ENCODE peak calls at places on chromosomes 3 and 15, in four cellular contexts. One of them, this sample, is unnamed.

GRCh38 chr3:9384141-9384828 is 13.1 kb upstream of the SETD5 start:
- DNase-seq in NCI-H1436: no peak
- DNase-seq in body of pancreas: no peak
- DNase-seq in psoas muscle: no peak
- DNase-seq in this sample: no peak

GRCh38 chr3:50163572-50163971 is 8.4 kb downstream of the SEMA3F start:
- DNase-seq in body of pancreas: no peak
- DNase-seq in psoas muscle: no peak
- DNase-seq in NCI-H1436: no peak
- DNase-seq in this sample: no peak

GRCh38 chr3:13865581-13866405 is 14.1 kb downstream of the WNT7A start:
- DNase-seq in psoas muscle: no peak
- DNase-seq in body of pancreas: no peak
- DNase-seq in NCI-H1436: no peak
- DNase-seq in this sample: no peak

GRCh38 chr15:81000626-81001179 is at the start of gene TLNRD1:
- DNase-seq in body of pancreas: peak
- DNase-seq in NCI-H1436: peak
- DNase-seq in psoas muscle: peak
- DNase-seq in this sample: peak

GRCh38 chr15:68315495-68316007 is 38.0 kb downstream of the FEM1B start:
- DNase-seq in body of pancreas: no peak
- DNase-seq in NCI-H1436: no peak
- DNase-seq in psoas muscle: no peak
- DNase-seq in this sample: no peak

GRCh38 chr3:71356272-71356671 is 227.3 kb downstream of the FOXP1 start:
- DNase-seq in NCI-H1436: no peak
- DNase-seq in body of pancreas: no peak
- DNase-seq in psoas muscle: no peak
- DNase-seq in this sample: no peak

GRCh38 chr3:52623234-52623792 is 62.4 kb downstream of the PBRM1 start:
- DNase-seq in NCI-H1436: no peak
- DNase-seq in body of pancreas: no peak
- DNase-seq in psoas muscle: no peak
- DNase-seq in this sample: no peak

GRCh38 chr3:185207931-185208746 is 45.7 kb downstream of the EHHADH start:
- DNase-seq in psoas muscle: no peak
- DNase-seq in body of pancreas: no peak
- DNase-seq in NCI-H1436: no peak
- DNase-seq in this sample: no peak

GRCh38 chr3:28050895-28051294 is 190.5 kb upstream of the CMC1 start:
- DNase-seq in NCI-H1436: no peak
- DNase-seq in body of pancreas: no peak
- DNase-seq in psoas muscle: no peak
- DNase-seq in this sample: no peak

GRCh38 chr3:46480481-46481195 is 15.9 kb upstream of the LTF start:
- DNase-seq in NCI-H1436: no peak
- DNase-seq in body of pancreas: no peak
- DNase-seq in psoas muscle: no peak
- DNase-seq in this sample: no peak

GRCh38 chr3:100245146-100245545 is 15.6 kb upstream of the TBC1D23 start:
- DNase-seq in NCI-H1436: no peak
- DNase-seq in psoas muscle: no peak
- DNase-seq in body of pancreas: no peak
- DNase-seq in this sample: no peak

GRCh38 chr3:135083179-135083578 is 288.1 kb downstream of the EPHB1 start:
- DNase-seq in psoas muscle: no peak
- DNase-seq in body of pancreas: no peak
- DNase-seq in NCI-H1436: no peak
- DNase-seq in this sample: no peak

GRCh38 chr3:149702691-149703426 is 45.0 kb upstream of the WWTR1 start:
- DNase-seq in NCI-H1436: no peak
- DNase-seq in psoas muscle: no peak
- DNase-seq in body of pancreas: no peak
- DNase-seq in this sample: no peak

GRCh38 chr3:197443506-197443905 is 112.3 kb downstream of the BDH1 start:
- DNase-seq in body of pancreas: no peak
- DNase-seq in NCI-H1436: no peak
- DNase-seq in psoas muscle: no peak
- DNase-seq in this sample: no peak

GRCh38 chr15:59616390-59616789 is 4.8 kb downstream of the GCNT3 start:
- DNase-seq in psoas muscle: no peak
- DNase-seq in NCI-H1436: no peak
- DNase-seq in body of pancreas: peak
- DNase-seq in this sample: peak

GRCh38 chr3:156787926-156788663 is 38.1 kb upstream of the LEKR1 start:
- DNase-seq in NCI-H1436: no peak
- DNase-seq in psoas muscle: no peak
- DNase-seq in body of pancreas: no peak
- DNase-seq in this sample: no peak

GRCh38 chr3:118488751-118489150 is 545.9 kb downstream of the IGSF11 start:
- DNase-seq in body of pancreas: no peak
- DNase-seq in NCI-H1436: no peak
- DNase-seq in psoas muscle: no peak
- DNase-seq in this sample: no peak

GRCh38 chr15:39435244-39435643 is 145.6 kb upstream of the THBS1 start:
- DNase-seq in NCI-H1436: no peak
- DNase-seq in body of pancreas: no peak
- DNase-seq in psoas muscle: no peak
- DNase-seq in this sample: no peak

GRCh38 chr15:95850837-95851236 is 479.7 kb upstream of the NR2F2 start:
- DNase-seq in body of pancreas: no peak
- DNase-seq in psoas muscle: no peak
- DNase-seq in NCI-H1436: no peak
- DNase-seq in this sample: no peak

GRCh38 chr3:113552851-113553250 is 20.5 kb downstream of the SIDT1 start:
- DNase-seq in NCI-H1436: no peak
- DNase-seq in psoas muscle: no peak
- DNase-seq in body of pancreas: no peak
- DNase-seq in this sample: no peak

GRCh38 chr3:33645060-33645841 is 72.8 kb downstream of the CLASP2 start:
- DNase-seq in NCI-H1436: peak
- DNase-seq in body of pancreas: peak
- DNase-seq in psoas muscle: no peak
- DNase-seq in this sample: no peak

GRCh38 chr3:169573129-169573528 is 90.4 kb downstream of the MECOM start:
- DNase-seq in body of pancreas: no peak
- DNase-seq in psoas muscle: no peak
- DNase-seq in NCI-H1436: no peak
- DNase-seq in this sample: no peak

GRCh38 chr15:99613887-99614642 is 48.3 kb downstream of the MEF2A start:
- DNase-seq in psoas muscle: no peak
- DNase-seq in NCI-H1436: no peak
- DNase-seq in body of pancreas: no peak
- DNase-seq in this sample: no peak

GRCh38 chr3:55203006-55203405 is 275.1 kb upstream of the LRTM1 start:
- DNase-seq in NCI-H1436: no peak
- DNase-seq in psoas muscle: no peak
- DNase-seq in body of pancreas: no peak
- DNase-seq in this sample: no peak

GRCh38 chr15:90248760-90249122 is 615 bp upstream of the TTLL13 start:
- DNase-seq in body of pancreas: no peak
- DNase-seq in psoas muscle: no peak
- DNase-seq in NCI-H1436: no peak
- DNase-seq in this sample: no peak

GRCh38 chr15:57313134-57313483 is 63.2 kb upstream of the CGNL1 start:
- DNase-seq in body of pancreas: no peak
- DNase-seq in psoas muscle: no peak
- DNase-seq in NCI-H1436: no peak
- DNase-seq in this sample: no peak

GRCh38 chr15:53251998-53252397 is 461.9 kb upstream of the ONECUT1 start:
- DNase-seq in psoas muscle: no peak
- DNase-seq in NCI-H1436: no peak
- DNase-seq in body of pancreas: peak
- DNase-seq in this sample: no peak

GRCh38 chr3:119800844-119801243 is 18.9 kb downstream of the NR1I2 start:
- DNase-seq in NCI-H1436: no peak
- DNase-seq in body of pancreas: no peak
- DNase-seq in psoas muscle: no peak
- DNase-seq in this sample: no peak

GRCh38 chr15:36495464-36495863 is 84.0 kb upstream of the CDIN1 start:
- DNase-seq in body of pancreas: no peak
- DNase-seq in psoas muscle: no peak
- DNase-seq in NCI-H1436: no peak
- DNase-seq in this sample: no peak

GRCh38 chr3:140532793-140533330 is 145.0 kb upstream of the TRIM42 start:
- DNase-seq in NCI-H1436: no peak
- DNase-seq in psoas muscle: no peak
- DNase-seq in body of pancreas: no peak
- DNase-seq in this sample: no peak

GRCh38 chr3:123621510-123622189 is 36.8 kb upstream of the HACD2 start:
- DNase-seq in NCI-H1436: no peak
- DNase-seq in psoas muscle: no peak
- DNase-seq in body of pancreas: no peak
- DNase-seq in this sample: no peak

GRCh38 chr3:128426128-128426921 is 40.4 kb downstream of the DNAJB8 start:
- DNase-seq in body of pancreas: peak
- DNase-seq in psoas muscle: peak
- DNase-seq in NCI-H1436: peak
- DNase-seq in this sample: no peak

GRCh38 chr3:14154242-14154641 is 24.2 kb downstream of the XPC start:
- DNase-seq in psoas muscle: no peak
- DNase-seq in body of pancreas: no peak
- DNase-seq in NCI-H1436: no peak
- DNase-seq in this sample: no peak

GRCh38 chr15:84747423-84748273 is 744 bp upstream of the ZNF592 start:
- DNase-seq in psoas muscle: peak
- DNase-seq in NCI-H1436: peak
- DNase-seq in body of pancreas: peak
- DNase-seq in this sample: peak

GRCh38 chr3:133855772-133856171 is 39.9 kb downstream of the RAB6B start:
- DNase-seq in NCI-H1436: no peak
- DNase-seq in body of pancreas: no peak
- DNase-seq in psoas muscle: no peak
- DNase-seq in this sample: no peak

GRCh38 chr15:41870689-41871081 is 23.2 kb downstream of the SPTBN5 start:
- DNase-seq in psoas muscle: no peak
- DNase-seq in NCI-H1436: no peak
- DNase-seq in body of pancreas: no peak
- DNase-seq in this sample: no peak

This sample was measured in prostate gland.